ENCODE peak calls at places on chromosome 7, in five cellular contexts. One of them, this sample, is unnamed.

GRCh38 chr7:122600630-122601029 is 98.3 kb downstream of the RNF133 start:
- DNase-seq in OCI-LY7: no peak
- DNase-seq in mammary epithelial cell: no peak
- DNase-seq in esophagus squamous epithelium: no peak
- DNase-seq in pancreas: no peak
- DNase-seq in this sample: no peak

GRCh38 chr7:24891173-24891787 is 88.7 kb downstream of the OSBPL3 start:
- DNase-seq in OCI-LY7: no peak
- DNase-seq in esophagus squamous epithelium: no peak
- DNase-seq in mammary epithelial cell: no peak
- DNase-seq in pancreas: no peak
- DNase-seq in this sample: no peak

GRCh38 chr7:70193514-70193913 is 595.2 kb downstream of the AUTS2 start:
- DNase-seq in esophagus squamous epithelium: no peak
- DNase-seq in mammary epithelial cell: peak; percentile 14
- DNase-seq in pancreas: no peak
- DNase-seq in OCI-LY7: peak; percentile 70
- DNase-seq in this sample: no peak

GRCh38 chr7:78299088-78299487 is 500.5 kb downstream of the PHTF2 start:
- DNase-seq in pancreas: no peak
- DNase-seq in OCI-LY7: no peak
- DNase-seq in esophagus squamous epithelium: no peak
- DNase-seq in mammary epithelial cell: no peak
- DNase-seq in this sample: no peak

GRCh38 chr7:100469227-100470044 is 5.4 kb upstream of the SPACDR start:
- DNase-seq in mammary epithelial cell: peak; percentile 37
- DNase-seq in OCI-LY7: peak; percentile 75
- DNase-seq in pancreas: peak; percentile 95
- DNase-seq in esophagus squamous epithelium: no peak
- DNase-seq in this sample: peak; percentile 93

GRCh38 chr7:13988765-13989137 is 715 bp downstream of the ETV1 start:
- DNase-seq in mammary epithelial cell: no peak
- DNase-seq in OCI-LY7: no peak
- DNase-seq in esophagus squamous epithelium: no peak
- DNase-seq in pancreas: no peak
- DNase-seq in this sample: no peak

GRCh38 chr7:92615861-92616260 is 25.7 kb upstream of the FAM133B start:
- DNase-seq in mammary epithelial cell: no peak
- DNase-seq in esophagus squamous epithelium: no peak
- DNase-seq in OCI-LY7: no peak
- DNase-seq in pancreas: no peak
- DNase-seq in this sample: no peak

GRCh38 chr7:5997210-5997808 is 11.5 kb downstream of the PMS2 start:
- DNase-seq in OCI-LY7: peak; percentile 75
- DNase-seq in mammary epithelial cell: peak; percentile 36
- DNase-seq in esophagus squamous epithelium: no peak
- DNase-seq in pancreas: no peak
- DNase-seq in this sample: no peak

GRCh38 chr7:53811555-53812079 is 730.6 kb upstream of the VSTM2A start:
- DNase-seq in mammary epithelial cell: no peak
- DNase-seq in OCI-LY7: no peak
- DNase-seq in esophagus squamous epithelium: no peak
- DNase-seq in pancreas: no peak
- DNase-seq in this sample: no peak

GRCh38 chr7:41701542-41701941 is 1.3 kb downstream of the INHBA start:
- DNase-seq in pancreas: no peak
- DNase-seq in mammary epithelial cell: no peak
- DNase-seq in OCI-LY7: no peak
- DNase-seq in esophagus squamous epithelium: no peak
- DNase-seq in this sample: no peak
- H3K4me3 ChIP-seq in pancreas: no peak overlapping the region
- H3K4me3 ChIP-seq in mammary epithelial cell: peak overlapping the region; percentile 89
- H3K4me3 ChIP-seq in OCI-LY7: no peak overlapping the region
- H3K4me3 ChIP-seq in esophagus squamous epithelium: no peak overlapping the region
- H3K4me3 ChIP-seq in this sample: no peak overlapping the region

DNA sequence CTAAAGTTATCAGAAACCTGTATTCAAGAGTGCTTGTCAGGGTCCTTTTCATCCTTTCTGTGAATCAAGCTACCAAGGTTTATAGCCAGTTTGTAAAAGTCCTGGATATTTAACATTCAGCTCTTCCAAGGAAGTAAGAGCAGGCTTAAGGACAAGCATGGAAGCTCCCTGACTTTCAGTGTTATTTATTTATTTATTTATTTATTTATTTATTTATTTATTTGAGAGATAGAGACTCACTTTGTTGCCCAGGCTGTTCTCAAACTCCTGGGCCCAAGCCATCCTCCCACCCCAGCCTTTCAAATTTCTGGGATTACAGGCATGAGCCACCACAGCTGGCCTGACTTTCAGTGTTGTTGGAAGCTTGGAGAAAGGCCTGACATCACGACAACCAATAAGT is 44.4 kb upstream of the RELN start:
- DNase-seq in mammary epithelial cell: no peak
- DNase-seq in OCI-LY7: no peak
- DNase-seq in esophagus squamous epithelium: no peak
- DNase-seq in pancreas: no peak
- DNase-seq in this sample: no peak
- H3K4me1 ChIP-seq in mammary epithelial cell: no peaks in the 10 kb centered on the region
- H3K4me1 ChIP-seq in OCI-LY7: no peaks in the 10 kb centered on the region
- H3K4me1 ChIP-seq in esophagus squamous epithelium: no peaks in the 10 kb centered on the region
- H3K4me1 ChIP-seq in pancreas: no peaks in the 10 kb centered on the region
- H3K4me1 ChIP-seq in this sample: no peaks in the 10 kb centered on the region

GRCh38 chr7:115471891-115472290 is 550.0 kb downstream of the MDFIC start:
- DNase-seq in OCI-LY7: no peak
- DNase-seq in mammary epithelial cell: no peak
- DNase-seq in pancreas: no peak
- DNase-seq in esophagus squamous epithelium: no peak
- DNase-seq in this sample: no peak
- H3K4me3 ChIP-seq in OCI-LY7: no peak overlapping the region
- H3K4me3 ChIP-seq in mammary epithelial cell: no peak overlapping the region
- H3K4me3 ChIP-seq in pancreas: no peak overlapping the region
- H3K4me3 ChIP-seq in esophagus squamous epithelium: no peak overlapping the region
- H3K4me3 ChIP-seq in this sample: no peak overlapping the region

GRCh38 chr7:824106-824505 is 8.2 kb upstream of the SUN1 start:
- DNase-seq in OCI-LY7: no peak
- DNase-seq in esophagus squamous epithelium: no peak
- DNase-seq in pancreas: peak; percentile 20
- DNase-seq in mammary epithelial cell: no peak
- DNase-seq in this sample: peak; percentile 13

GRCh38 chr7:821688-822087 is 10.6 kb upstream of the SUN1 start:
- DNase-seq in esophagus squamous epithelium: no peak
- DNase-seq in mammary epithelial cell: peak; percentile 40
- DNase-seq in pancreas: peak; percentile 19
- DNase-seq in OCI-LY7: no peak
- DNase-seq in this sample: no peak

GRCh38 chr7:824664-825063 is 7.6 kb upstream of the SUN1 start:
- DNase-seq in mammary epithelial cell: no peak
- DNase-seq in esophagus squamous epithelium: no peak
- DNase-seq in pancreas: peak; percentile 35
- DNase-seq in OCI-LY7: no peak
- DNase-seq in this sample: peak; percentile 29

GRCh38 chr7:823639-824038 is 8.6 kb upstream of the SUN1 start:
- DNase-seq in OCI-LY7: no peak
- DNase-seq in esophagus squamous epithelium: no peak
- DNase-seq in pancreas: peak; percentile 38
- DNase-seq in mammary epithelial cell: no peak
- DNase-seq in this sample: peak; percentile 54

GRCh38 chr7:822692-823276 is 9.5 kb upstream of the SUN1 start:
- DNase-seq in pancreas: peak; percentile 50
- DNase-seq in OCI-LY7: no peak
- DNase-seq in mammary epithelial cell: no peak
- DNase-seq in esophagus squamous epithelium: no peak
- DNase-seq in this sample: no peak
- H3K4me1 ChIP-seq in pancreas: peaks cover 8% of the 10 kb centered on the region
- H3K4me1 ChIP-seq in OCI-LY7: peaks cover 17% of the 10 kb centered on the region
- H3K4me1 ChIP-seq in mammary epithelial cell: peaks cover 21% of the 10 kb centered on the region
- H3K4me1 ChIP-seq in esophagus squamous epithelium: peaks cover 47% of the 10 kb centered on the region
- H3K4me1 ChIP-seq in this sample: peaks cover 24% of the 10 kb centered on the region

This sample was measured in mucosa of descending colon.